ENCODE peak calls at places on chromosomes 6 and 20, in six cellular contexts. A is fibroblast of the aortic adventitia, H is mesenchymal stem cell, I is T1000, X is HEK293T, S is amniotic stem cell. F is an unnamed sample.
A peak's percentile ranks its signal among the peaks of the same experiment; 100 is the strongest.

GRCh38 chr20:43191946-43192847 is 2.5 kb upstream of the PTPRT start:
- DNase-seq in A (no peak), H (no peak), I (no peak), X (peak; percentile 48), S (no peak), F (peak; percentile 35)

GRCh38 chr6:56749632-56750151 is 107.0 kb upstream of the DST start:
- DNase-seq in A (peak; percentile 79), H (peak; percentile 84), I (peak; percentile 17), X (no peak), S (peak; percentile 69), F (peak; percentile 93)

GRCh38 chr6:37324131-37325033 is 29.4 kb upstream of the RNF8 start:
- DNase-seq in A (peak; percentile 53), H (peak; percentile 47), I (peak; percentile 26), X (no peak), S (no peak), F (peak; percentile 86)

GRCh38 chr6:15460110-15460727 is 202.6 kb downstream of the DTNBP1 start:
- DNase-seq in A (no peak), H (no peak), I (no peak), X (no peak), S (no peak), F (no peak)

GRCh38 chr6:32883789-32884188 is 29.8 kb downstream of the PSMB9 start:
- DNase-seq in A (peak; percentile 80), H (peak; percentile 81), I (no peak), X (no peak), S (no peak), F (peak; percentile 78)

GRCh38 chr6:9140181-9140580 is 704.8 kb upstream of the SLC35B3 start:
- DNase-seq in A (peak; percentile 46), H (no peak), I (no peak), X (no peak), S (no peak), F (peak; percentile 44)

GRCh38 chr20:1165941-1166340 is 18.8 kb downstream of the TMEM74B start:
- DNase-seq in A (no peak), H (no peak), I (no peak), X (no peak), S (no peak), F (no peak)

GRCh38 chr20:38453941-38454340 is 18.7 kb upstream of the RALGAPB start:
- DNase-seq in A (no peak), H (no peak), I (no peak), X (no peak), S (no peak), F (no peak)

GRCh38 chr6:16764188-16764950 is 3.1 kb upstream of the ATXN1 start:
- DNase-seq in A (peak; percentile 84), H (peak; percentile 69), I (no peak), X (no peak), S (peak; percentile 37), F (peak; percentile 75)

GRCh38 chr6:137690721-137691120 is 176.3 kb upstream of the TNFAIP3 start:
- DNase-seq in A (no peak), H (no peak), I (no peak), X (no peak), S (no peak), F (no peak)

GRCh38 chr20:64255361-64256281 is at the start of gene PCMTD2:
- DNase-seq in A (peak; percentile 69), H (peak; percentile 79), I (peak; percentile 77), X (peak; percentile 97), S (peak; percentile 22), F (peak; percentile 90)

GRCh38 chr6:170298688-170299087 is 7.8 kb upstream of the DLL1 start:
- DNase-seq in A (no peak), H (no peak), I (no peak), X (no peak), S (no peak), F (no peak)

GRCh38 chr20:24842591-24843442 is 106.3 kb upstream of the CST7 start:
- DNase-seq in A (no peak), H (peak; percentile 1), I (no peak), X (no peak), S (no peak), F (no peak)

GRCh38 chr6:157235600-157236039 is 87.7 kb downstream of the TMEM242 start:
- DNase-seq in A (peak; percentile 47), H (peak; percentile 60), I (no peak), X (no peak), S (no peak), F (peak; percentile 87)

GRCh38 chr20:4091332-4092135 is 76.2 kb upstream of the RNF24 start:
- DNase-seq in A (peak; percentile 66), H (peak; percentile 98), I (no peak), X (peak; percentile 78), S (no peak), F (peak; percentile 73)

GRCh38 chr6:30689985-30690384 is 799 bp downstream of the NRM start:
- DNase-seq in A (no peak), H (no peak), I (no peak), X (no peak), S (no peak), F (no peak)

GRCh38 chr6:133888931-133889556 is at the start of gene TCF21:
- DNase-seq in A (peak; percentile 63), H (peak; percentile 92), I (no peak), X (no peak), S (peak; percentile 69), F (peak; percentile 62)

GRCh38 chr6:44851176-44851575 is 463.7 kb downstream of the CDC5L start:
- DNase-seq in A (peak; percentile 55), H (no peak), I (no peak), X (no peak), S (no peak), F (peak; percentile 82)

GRCh38 chr6:129644567-129645015 is 65.4 kb downstream of the ARHGAP18 start:
- DNase-seq in A (peak; percentile 93), H (peak; percentile 60), I (no peak), X (no peak), S (no peak), F (peak; percentile 52)

GRCh38 chr20:57384953-57385761 is 6.0 kb upstream of the RBM38 start:
- DNase-seq in A (no peak), H (no peak), I (no peak), X (no peak), S (no peak), F (no peak)

GRCh38 chr6:53920881-53921280 is 126.1 kb downstream of the LRRC1 start:
- DNase-seq in A (no peak), H (no peak), I (no peak), X (no peak), S (no peak), F (no peak)

GRCh38 chr20:32216396-32217142 is 8.9 kb downstream of the POFUT1 start:
- DNase-seq in A (no peak), H (no peak), I (no peak), X (no peak), S (no peak), F (no peak)

GRCh38 chr6:160427312-160428068 is 79.3 kb downstream of the SLC22A3 start:
- DNase-seq in A (peak; percentile 52), H (no peak), I (no peak), X (no peak), S (no peak), F (no peak)